ENCODE peak calls at places on chromosomes 4 and X, in seven cellular contexts. H is NCI-H2171 treated with DMSO at 0.1 percent for 48 hours; A is fibroblast of the conjunctiva; P is RPMI7951; B is CD4-positive, alpha-beta T cell; V is dermis blood vessel endothelial cell; N is occipital lobe. X is an unnamed sample.

GRCh38 chrX:46551494-46552128 is 6.4 kb upstream of the ZNF674 start:
- DNase-seq in A (no peak), H (no peak), V (no peak), B (no peak), N (no peak), P (peak; percentile 63), X (no peak)

GRCh38 chr4:80307183-80307735 is 28.3 kb upstream of the CFAP299 start:
- DNase-seq in B (no peak), P (no peak), V (peak; percentile 34), N (no peak), A (no peak), H (no peak), X (no peak)

GRCh38 chr4:170741856-170742255 is 652.1 kb upstream of the AADAT start:
- DNase-seq in P (no peak), V (no peak), B (no peak), A (no peak), H (no peak), N (no peak), X (no peak)

GRCh38 chrX:113833096-113833495 is 750.8 kb upstream of the HTR2C start:
- DNase-seq in V (no peak), A (peak; percentile 3), B (no peak), N (no peak), H (no peak), P (no peak), X (no peak)

GRCh38 chr4:141540643-141541042 is 95.7 kb upstream of the IL15 start:
- DNase-seq in A (no peak), V (no peak), H (no peak), B (no peak), N (no peak), P (no peak), X (no peak)

GRCh38 chrX:64152857-64153256 is 52.7 kb downstream of the AMER1 start:
- DNase-seq in P (no peak), H (no peak), B (no peak), A (no peak), N (no peak), V (no peak), X (no peak)

GRCh38 chr4:158799856-158800255 is 31.0 kb downstream of the FNIP2 start:
- DNase-seq in P (no peak), N (no peak), A (no peak), V (no peak), H (no peak), B (no peak), X (no peak)

GRCh38 chrX:16312761-16313623 is 145.7 kb downstream of the MAGEB17 start:
- DNase-seq in N (no peak), P (no peak), B (no peak), V (no peak), H (no peak), A (no peak), X (no peak)

GRCh38 chr4:53573696-53574095 is 17.6 kb downstream of the LNX1 start:
- DNase-seq in B (no peak), N (no peak), P (peak; percentile 73), H (no peak), A (no peak), V (peak; percentile 16), X (no peak)

GRCh38 chr4:94414907-94415306 is 36.8 kb upstream of the PDLIM5 start:
- DNase-seq in B (no peak), N (no peak), A (no peak), V (no peak), P (no peak), H (no peak), X (no peak)

GRCh38 chr4:114423582-114423981 is 175.0 kb upstream of the UGT8 start:
- DNase-seq in H (no peak), N (no peak), V (no peak), P (no peak), B (no peak), A (no peak), X (no peak)

GRCh38 chrX:16695079-16695676 is 17.3 kb downstream of the CTPS2 start:
- DNase-seq in N (peak; percentile 2), P (peak; percentile 51), B (peak; percentile 58), V (peak; percentile 72), H (peak; percentile 40), A (peak; percentile 31), X (peak; percentile 59)

GRCh38 chrX:124274438-124275166 is 57.9 kb upstream of the TEX13D start:
- DNase-seq in H (no peak), V (no peak), P (peak; percentile 6), B (no peak), N (no peak), A (no peak), X (no peak)

GRCh38 chrX:81229208-81229607 is 27.3 kb downstream of the SH3BGRL start:
- DNase-seq in P (peak; percentile 0), N (no peak), H (no peak), B (no peak), V (no peak), A (no peak), X (no peak)

GRCh38 chr4:10413177-10413576 is 44.0 kb downstream of the ZNF518B start:
- DNase-seq in P (no peak), B (no peak), A (no peak), N (no peak), V (no peak), H (no peak), X (no peak)

GRCh38 chr4:15012017-15012788 is 9.9 kb downstream of the CPEB2 start:
- DNase-seq in P (no peak), A (no peak), H (no peak), N (no peak), B (no peak), V (no peak), X (no peak)

GRCh38 chrX:152138388-152138784 is at the start of gene MAGEA10:
- DNase-seq in P (peak; percentile 2), H (no peak), N (no peak), A (no peak), V (no peak), B (no peak), X (no peak)

GRCh38 chr4:158181906-158182305 is 9.1 kb upstream of the GASK1B start:
- DNase-seq in N (no peak), B (no peak), A (no peak), V (no peak), H (no peak), P (peak; percentile 58), X (no peak)

GRCh38 chr4:145881991-145882390 is 56.6 kb downstream of the ZNF827 start:
- DNase-seq in V (no peak), B (no peak), H (peak; percentile 82), P (no peak), A (no peak), N (no peak), X (peak; percentile 76)

GRCh38 chrX:76555816-76556215 is 128.3 kb downstream of the MAGEE1 start:
- DNase-seq in P (peak; percentile 12), A (peak; percentile 8), V (peak; percentile 79), H (peak; percentile 28), B (no peak), N (no peak), X (no peak)

GRCh38 chr4:140359571-140360427 is 13.6 kb upstream of the SCOC start:
- DNase-seq in N (no peak), V (peak; percentile 94), A (peak; percentile 77), H (peak; percentile 79), P (peak; percentile 68), B (peak; percentile 58), X (peak; percentile 72)

GRCh38 chr4:26717332-26717731 is 133.4 kb downstream of the TBC1D19 start:
- DNase-seq in A (peak; percentile 18), H (no peak), B (no peak), P (peak; percentile 68), V (peak; percentile 37), N (no peak), X (no peak)

GRCh38 chr4:173461170-173461569 is 62.3 kb upstream of the SCRG1 start:
- DNase-seq in H (no peak), B (no peak), P (peak; percentile 82), A (no peak), V (no peak), N (no peak), X (no peak)

GRCh38 chr4:152265149-152265621 is 270.7 kb downstream of the FBXW7 start:
- DNase-seq in H (no peak), P (peak; percentile 98), N (no peak), B (no peak), A (no peak), V (peak; percentile 77), X (no peak)

GRCh38 chr4:183571350-183572076 is 66.7 kb downstream of the ING2 start:
- DNase-seq in V (peak; percentile 5), A (no peak), H (peak; percentile 47), P (peak; percentile 29), N (no peak), B (no peak), X (peak; percentile 86)

GRCh38 chr4:123340381-123340701 is 56.3 kb upstream of the SPRY1 start:
- DNase-seq in P (peak; percentile 86), B (no peak), N (no peak), V (peak; percentile 96), A (peak; percentile 73), H (no peak), X (no peak)